ENCODE peak calls at places on chromosomes 7 and 10, in seven cellular contexts. P is HCT116, T is fibroblast of lung, B is psoas muscle, H is prostate gland, C is left ventricle myocardium inferior, K is tibial nerve. G is an unnamed sample. For H3K9me3 and H3K27me3, the result is how much of the 10 kb centered on the place peaks cover.

GRCh38 chr7:12281026-12281425 is 69.9 kb downstream of the TMEM106B start:
- DNase-seq in K (no peak), B (no peak), H (no peak), P (no peak), C (no peak), T (peak), G (no peak)

GRCh38 chr7:132393789-132394261 is 182.4 kb downstream of the PLXNA4 start:
- DNase-seq in K (peak), P (no peak), T (peak), H (no peak), C (peak), B (peak), G (no peak)

GRCh38 chr7:157722137-157723060 is 385.6 kb downstream of the DNAJB6 start:
- DNase-seq in H (no peak), P (no peak), C (no peak), B (no peak), T (no peak), K (no peak), G (no peak)

GRCh38 chr10:78948616-78949015 is 120.2 kb upstream of the ZMIZ1 start:
- DNase-seq in T (no peak), H (no peak), C (no peak), B (no peak), P (no peak), K (no peak), G (no peak)

GRCh38 chr7:159027091-159027802 is 117.4 kb downstream of the VIPR2 start:
- DNase-seq in C (no peak), H (no peak), T (no peak), P (no peak), K (no peak), B (no peak), G (peak)

GRCh38 chr10:32036922-32037321 is 19.3 kb downstream of the KIF5B start:
- DNase-seq in P (no peak), B (no peak), T (no peak), K (no peak), H (peak), C (no peak), G (no peak)

GRCh38 chr10:124240721-124241350 is 147.4 kb upstream of the CHST15 start:
- DNase-seq in K (no peak), T (no peak), C (no peak), H (no peak), B (no peak), P (no peak), G (no peak)

GRCh38 chr7:27923308-27923980 is 183.5 kb downstream of the TAX1BP1 start:
- DNase-seq in K (no peak), B (peak), T (no peak), P (no peak), C (peak), H (no peak), G (no peak)

GRCh38 chr7:74511360-74511759 is 57.7 kb downstream of the GTF2IRD1 start:
- DNase-seq in K (no peak), C (no peak), T (no peak), P (no peak), B (no peak), H (no peak), G (no peak)

GRCh38 chr7:150317748-150318444 is 5.3 kb upstream of the LRRC61 start:
- DNase-seq in T (peak), H (no peak), P (no peak), B (no peak), K (no peak), C (no peak), G (no peak)

GRCh38 chr7:103011650-103012049 is 62.9 kb downstream of the FBXL13 start:
- DNase-seq in C (no peak), B (no peak), T (peak), K (no peak), H (no peak), P (no peak), G (no peak)

GRCh38 chr10:42150428-42151061 is 487.8 kb downstream of the ZNF33B start:
- DNase-seq in H (no peak), C (no peak), B (no peak), P (no peak), K (no peak), T (no peak), G (no peak)

GRCh38 chr10:66836057-66836456 is 89.8 kb upstream of the LRRTM3 start:
- DNase-seq in B (no peak), T (peak), H (no peak), K (no peak), C (no peak), P (no peak), G (no peak)

GRCh38 chr10:24920907-24921881 is 31.2 kb downstream of the PRTFDC1 start:
- DNase-seq in B (no peak), C (peak), P (no peak), K (no peak), H (no peak), T (peak), G (no peak)

GRCh38 chr7:99000904-99001442 is 122.6 kb downstream of the TRRAP start:
- DNase-seq in P (no peak), B (no peak), H (no peak), T (peak), K (no peak), C (no peak), G (no peak)

GRCh38 chr10:35074266-35074665 is 15.9 kb downstream of the CUL2 start:
- DNase-seq in B (no peak), K (no peak), P (no peak), C (no peak), H (no peak), T (peak), G (no peak)

GRCh38 chr7:3063016-3063753 is 19.5 kb upstream of the CARD11 start:
- DNase-seq in P (no peak), C (no peak), T (no peak), K (no peak), B (no peak), H (no peak), G (no peak)

GRCh38 chr10:110387983-110388681 is 83.4 kb upstream of the SMNDC1 start:
- DNase-seq in B (no peak), T (no peak), P (no peak), K (no peak), C (no peak), H (no peak), G (no peak)

GRCh38 chr10:1287493-1288480 is 231.6 kb downstream of the WDR37 start:
- DNase-seq in P (no peak), K (no peak), B (no peak), C (no peak), H (no peak), T (no peak), G (no peak)

GRCh38 chr7:6631605-6632004 is 5.5 kb upstream of the ZNF316 start:
- DNase-seq in B (no peak), T (no peak), C (no peak), P (no peak), K (no peak), H (no peak), G (no peak)

GRCh38 chr10:32332299-32332750 is 14.6 kb downstream of the EPC1 start:
- DNase-seq in T (peak), P (no peak), K (no peak), H (no peak), B (no peak), C (no peak), G (no peak)

GRCh38 chr10:13492493-13493180 is 36.2 kb downstream of the BEND7 start:
- DNase-seq in K (no peak), B (no peak), C (no peak), H (no peak), P (no peak), T (no peak), G (no peak)
- H3K4me3 ChIP-seq in K (no peak), B (peak), C (no peak), H (no peak), P (no peak), T (no peak), G (no peak)

DNA sequence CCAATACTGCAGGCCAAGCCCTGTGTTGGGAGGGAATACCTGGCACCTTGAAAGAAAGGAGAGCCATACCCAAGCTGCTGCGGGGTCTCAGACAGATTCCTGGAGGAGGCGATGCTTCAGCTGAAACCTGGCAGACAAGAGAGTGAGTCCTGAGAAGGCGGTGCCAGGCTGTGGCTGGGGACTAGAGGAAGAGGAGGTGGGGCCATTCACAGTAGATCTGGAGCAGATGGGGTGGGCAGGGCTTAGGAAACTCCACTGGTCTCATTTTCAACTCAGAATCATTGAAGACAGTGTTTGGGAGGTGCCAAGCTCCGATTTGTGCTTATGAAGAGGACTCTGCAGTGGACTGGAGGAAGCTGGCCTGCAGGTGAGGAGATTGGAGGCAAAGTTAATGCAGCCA is 236.3 kb upstream of the MKI67 start:
- DNase-seq in T (no peak), H (no peak), C (no peak), B (no peak), P (no peak), K (no peak), G (no peak)
- H3K9me3 ChIP-seq in T (under half), H (under half), C (under half), B (under half), P (under half), K (under half), G (under half)

GRCh38 chr10:100571069-100571817 is 35.5 kb downstream of the HIF1AN start:
- DNase-seq in C (no peak), B (no peak), T (no peak), P (no peak), K (no peak), H (no peak), G (no peak)

GRCh38 chr10:100579261-100579660 is 43.5 kb downstream of the HIF1AN start:
- DNase-seq in B (no peak), K (no peak), C (no peak), T (no peak), H (no peak), P (no peak), G (no peak)

GRCh38 chr10:100579691-100580090 is 43.9 kb downstream of the HIF1AN start:
- DNase-seq in C (no peak), B (no peak), H (no peak), K (no peak), T (no peak), P (no peak), G (no peak)

GRCh38 chr10:100570518-100570865 is 34.7 kb downstream of the HIF1AN start:
- DNase-seq in P (no peak), T (no peak), K (no peak), H (no peak), C (no peak), B (no peak), G (no peak)

GRCh38 chr10:100575781-100576635 is 40.3 kb downstream of the HIF1AN start:
- DNase-seq in K (no peak), B (no peak), P (no peak), C (no peak), T (no peak), H (no peak), G (no peak)
- H3K27me3 ChIP-seq in K (under half), B (half or more), P (under half), C (half or more), T (under half), H (under half), G (under half)

DNA sequence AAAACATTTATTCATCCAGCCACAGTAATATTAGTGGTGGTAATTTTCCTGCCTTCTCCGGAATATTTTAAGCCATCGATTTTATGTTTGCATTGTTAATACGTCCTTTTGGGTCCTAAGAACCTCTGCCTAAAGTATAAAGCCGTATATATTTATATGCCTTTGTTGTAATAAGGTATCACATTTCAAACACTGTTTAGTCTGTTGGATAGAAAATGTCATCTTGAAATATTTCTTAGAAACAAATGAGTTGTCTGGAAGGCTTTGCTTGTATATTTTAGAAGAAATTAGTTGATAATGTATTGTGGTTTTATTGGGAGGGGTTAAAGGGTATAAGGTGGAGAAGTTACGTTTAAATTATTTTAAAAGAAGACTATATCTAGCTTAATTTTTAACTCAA is 11.1 kb downstream of the PRPF18 start:
- DNase-seq in B (no peak), P (no peak), K (no peak), C (no peak), T (no peak), H (no peak), G (no peak)
- H3K4me3 ChIP-seq in B (no peak), P (no peak), K (no peak), C (no peak), T (no peak), H (no peak), G (no peak)

GRCh38 chr7:64558781-64559180 is 4.1 kb downstream of the ZNF680 start:
- DNase-seq in C (no peak), P (no peak), B (no peak), H (no peak), T (peak), K (no peak), G (no peak)
- H3K9me3 ChIP-seq in C (under half), P (under half), B (under half), H (under half), T (under half), K (under half), G (under half)